ENCODE peak calls at places on chromosomes 7 and 10, in four cellular contexts. T, Y, I and P are unnamed samples.

GRCh38 chr7:151695856-151696555 is 176.3 kb upstream of the RHEB start:
- DNase-seq in T (no peak), Y (no peak), I (no peak), P (no peak)

GRCh38 chr7:92279429-92280031 is 33.8 kb downstream of the ANKIB1 start:
- DNase-seq in T (peak), Y (no peak), I (no peak), P (no peak)

GRCh38 chr7:55552320-55553086 is 19.8 kb downstream of the VOPP1 start:
- DNase-seq in T (peak), Y (no peak), I (no peak), P (peak)

GRCh38 chr7:69630292-69630691 is 32.0 kb downstream of the AUTS2 start:
- DNase-seq in T (no peak), Y (no peak), I (no peak), P (peak)

GRCh38 chr7:41696323-41696916 is 6.5 kb downstream of the INHBA start:
- DNase-seq in T (peak), Y (peak), I (peak), P (peak)

GRCh38 chr7:105010538-105011523 is 3.2 kb upstream of the KMT2E start:
- DNase-seq in T (peak), Y (no peak), I (no peak), P (peak)

GRCh38 chr7:97226541-97226940 is 109.0 kb downstream of the SDHAF3 start:
- DNase-seq in T (no peak), Y (no peak), I (no peak), P (no peak)

GRCh38 chr7:6232534-6232933 is 39.9 kb downstream of the CYTH3 start:
- DNase-seq in T (no peak), Y (no peak), I (no peak), P (no peak)

GRCh38 chr10:82319558-82319957 is 444.6 kb downstream of the NRG3 start:
- DNase-seq in T (peak), Y (peak), I (no peak), P (no peak)

GRCh38 chr10:19689231-19689630 is 127.0 kb upstream of the PLXDC2 start:
- DNase-seq in T (no peak), Y (no peak), I (no peak), P (no peak)

GRCh38 chr7:976901-977325 is 1.6 kb upstream of the COX19 start:
- DNase-seq in T (no peak), Y (no peak), I (no peak), P (no peak)

GRCh38 chr7:48847896-48848295 is 76.5 kb upstream of the CDC14C start:
- DNase-seq in T (no peak), Y (no peak), I (no peak), P (no peak)

GRCh38 chr7:95863-96260 is 96.5 kb upstream of the FAM20C start:
- DNase-seq in T (peak), Y (no peak), I (no peak), P (no peak)

GRCh38 chr7:35820858-35821257 is 20.0 kb downstream of the SEPTIN7 start:
- DNase-seq in T (peak), Y (no peak), I (no peak), P (no peak)

GRCh38 chr7:155247479-155248365 is 50.0 kb upstream of the INSIG1 start:
- DNase-seq in T (no peak), Y (no peak), I (no peak), P (peak)

GRCh38 chr7:271266-272107 is 18.5 kb upstream of the FOXL3 start:
- DNase-seq in T (no peak), Y (no peak), I (no peak), P (no peak)

GRCh38 chr7:76292206-76292573 is 10.3 kb upstream of the HSPB1 start:
- DNase-seq in T (no peak), Y (no peak), I (no peak), P (no peak)

DNA sequence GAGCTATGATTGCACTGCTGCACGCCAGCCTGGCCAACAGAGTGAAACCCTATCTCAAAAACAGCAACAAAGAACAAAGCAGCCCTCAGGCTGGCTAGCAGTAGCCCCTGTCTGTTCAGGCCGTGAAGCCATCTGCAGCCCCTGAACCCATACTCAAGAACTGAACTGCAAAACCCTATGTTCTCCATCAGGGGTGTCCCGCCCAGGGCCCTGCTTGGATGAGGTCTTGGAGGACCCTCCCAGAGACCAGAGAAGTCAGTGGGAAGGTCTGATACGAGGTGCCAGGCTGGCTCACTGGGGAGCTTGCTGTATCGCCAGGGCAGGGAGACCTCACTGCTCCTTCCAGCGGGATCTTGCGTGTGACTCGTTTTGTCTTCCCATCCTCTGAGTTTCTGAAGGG is 39.3 kb downstream of the RBM17 start:
- DNase-seq in T (no peak), Y (no peak), I (no peak), P (no peak)
- H3K4ac ChIP-seq in T (no peak), Y (no peak), I (no peak), P (peak)

DNA sequence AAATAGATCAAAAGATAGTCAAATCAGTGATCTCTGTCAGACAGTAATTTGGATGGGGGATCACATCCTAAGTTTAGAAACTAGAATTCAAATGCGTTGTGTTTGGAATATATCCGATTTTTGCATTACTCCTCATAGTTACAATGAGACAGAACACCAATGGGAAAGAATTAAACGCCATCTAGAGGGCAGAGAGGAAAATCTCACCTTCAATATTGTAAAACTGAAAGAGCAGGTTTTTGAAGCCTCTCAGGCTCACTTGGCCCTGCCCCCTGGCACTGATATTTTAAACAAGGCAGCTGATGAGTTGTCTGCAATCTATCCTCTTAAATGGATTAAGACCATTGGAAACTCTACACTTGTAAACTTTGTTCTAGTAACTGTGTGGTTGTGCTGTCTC is 17.7 kb downstream of the FRG2B start:
- DNase-seq in T (peak), Y (no peak), I (no peak), P (no peak)
- H3K56ac ChIP-seq in T (no peak), Y (no peak), I (no peak), P (no peak)

DNA sequence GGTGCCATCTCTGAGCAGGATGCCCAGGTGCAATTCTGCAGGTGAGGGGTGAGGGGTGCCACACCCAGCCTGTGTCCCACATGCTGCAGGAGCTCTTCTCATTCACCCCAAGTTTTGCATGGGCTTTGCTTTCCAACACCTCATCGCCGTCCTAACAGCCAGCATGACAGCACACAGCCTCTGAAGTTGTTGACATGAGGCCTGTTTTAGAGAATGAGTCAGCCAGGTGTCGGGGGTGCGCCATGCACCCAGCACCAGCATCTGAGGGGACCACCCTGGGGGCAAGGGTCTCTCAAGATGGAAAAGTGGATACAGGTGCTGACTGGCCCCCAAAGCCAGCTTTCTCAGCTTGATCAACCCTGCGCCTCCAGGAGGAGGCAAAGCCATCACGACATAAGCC is 146.0 kb downstream of the GRID1 start:
- DNase-seq in T (no peak), Y (no peak), I (no peak), P (no peak)
- H2BK15ac ChIP-seq in T (no peak), Y (no peak), I (no peak), P (no peak)

DNA sequence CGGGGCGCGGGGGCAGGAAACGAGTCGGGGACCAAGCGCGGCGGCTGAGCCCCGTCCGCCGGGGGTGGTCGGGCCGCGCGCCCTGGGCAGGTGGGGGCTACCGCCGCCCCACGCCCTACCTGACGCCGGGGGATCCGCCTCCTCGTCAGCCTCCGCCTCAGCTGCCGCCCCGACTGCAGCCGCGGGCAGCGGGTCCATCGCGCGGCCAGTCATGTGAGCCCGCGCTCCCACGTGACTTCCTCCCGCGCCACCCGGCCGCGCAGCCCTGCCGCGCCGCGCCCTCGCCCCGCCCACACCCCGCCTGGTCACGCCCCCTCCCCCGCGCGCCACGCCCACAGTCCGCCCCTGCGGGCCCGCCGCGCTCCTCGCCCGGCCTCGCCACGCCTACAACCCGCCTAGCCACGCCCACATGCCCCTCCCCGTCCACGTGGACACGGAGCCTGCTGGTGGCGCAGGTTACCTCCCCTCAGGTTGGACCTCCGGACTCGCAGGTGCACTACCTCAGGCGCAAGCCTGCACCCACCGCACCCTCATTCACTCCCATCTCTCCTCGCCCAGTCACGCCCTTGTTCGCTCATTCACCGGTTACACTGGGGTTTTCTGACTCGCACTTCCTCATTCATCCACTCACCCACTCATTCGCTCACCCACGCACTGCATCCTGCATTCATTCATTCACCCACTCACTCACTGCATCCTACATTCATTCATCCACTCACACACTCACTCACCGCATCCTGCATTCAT is at the start of gene SNX8:
- DNase-seq in T (peak), Y (peak), I (peak), P (peak)
- H3K4ac ChIP-seq in T (peak), Y (no peak), I (peak), P (peak)